ENCODE peak calls at places on chromosomes 12 and 14, in seven cellular contexts. Z is lung, T is pancreas, Y is adrenal gland, F is ascending aorta, U is testis, R is endothelial cell of umbilical vein. W is an unnamed sample.

GRCh38 chr14:46245281-46245680 is 406.3 kb downstream of the RPL10L start:
- DNase-seq in Y (no peak), U (no peak), F (no peak), Z (no peak), R (no peak), T (no peak), W (no peak)

GRCh38 chr12:111438501-111438900 is 32.8 kb downstream of the SH2B3 start:
- DNase-seq in Y (peak; percentile 65), U (peak; percentile 49), Z (peak; percentile 46), T (no peak), F (no peak), R (peak; percentile 67), W (no peak)

GRCh38 chr12:70722584-70723343 is 85.5 kb upstream of the PTPRB start:
- DNase-seq in F (no peak), Y (no peak), Z (no peak), R (peak; percentile 96), U (no peak), T (no peak), W (no peak)

GRCh38 chr12:103495783-103496456 is at the start of gene C12orf42:
- DNase-seq in Y (no peak), R (peak; percentile 5), T (no peak), Z (no peak), U (peak; percentile 54), F (no peak), W (peak; percentile 62)

GRCh38 chr12:32108829-32109228 is 2.2 kb downstream of the BICD1 start:
- DNase-seq in F (no peak), U (no peak), T (no peak), Z (no peak), Y (no peak), R (peak; percentile 21), W (no peak)

GRCh38 chr12:102816816-102817434 is 100.1 kb downstream of the PAH start:
- DNase-seq in T (no peak), Y (no peak), F (no peak), R (peak; percentile 3), U (peak; percentile 22), Z (no peak), W (no peak)

GRCh38 chr14:95303552-95303951 is 16.2 kb downstream of the CLMN start:
- DNase-seq in Z (no peak), U (no peak), T (peak; percentile 28), R (no peak), Y (no peak), F (no peak), W (no peak)

GRCh38 chr14:62532186-62532585 is 513.1 kb downstream of the KCNH5 start:
- DNase-seq in F (no peak), Y (no peak), T (no peak), U (no peak), Z (no peak), R (no peak), W (no peak)

GRCh38 chr14:95227279-95227860 is 70.0 kb upstream of the DICER1 start:
- DNase-seq in R (peak; percentile 69), Z (no peak), Y (no peak), F (no peak), T (peak; percentile 63), U (no peak), W (no peak)

GRCh38 chr12:752673-753400 is 458 bp downstream of the WNK1 start:
- DNase-seq in Y (peak; percentile 61), U (peak; percentile 45), T (peak; percentile 71), R (peak; percentile 58), F (peak; percentile 80), Z (peak; percentile 54), W (peak; percentile 74)

GRCh38 chr14:95884377-95884776 is 7.7 kb downstream of the TUNAR start:
- DNase-seq in Y (no peak), R (no peak), U (no peak), Z (no peak), T (no peak), F (no peak), W (no peak)

GRCh38 chr12:74846116-74846515 is 308.5 kb downstream of the ATXN7L3B start:
- DNase-seq in F (no peak), R (no peak), T (no peak), U (no peak), Z (no peak), Y (no peak), W (no peak)

GRCh38 chr12:74847169-74847568 is 309.5 kb downstream of the ATXN7L3B start:
- DNase-seq in Y (no peak), T (no peak), Z (no peak), R (no peak), U (no peak), F (no peak), W (no peak)

DNA sequence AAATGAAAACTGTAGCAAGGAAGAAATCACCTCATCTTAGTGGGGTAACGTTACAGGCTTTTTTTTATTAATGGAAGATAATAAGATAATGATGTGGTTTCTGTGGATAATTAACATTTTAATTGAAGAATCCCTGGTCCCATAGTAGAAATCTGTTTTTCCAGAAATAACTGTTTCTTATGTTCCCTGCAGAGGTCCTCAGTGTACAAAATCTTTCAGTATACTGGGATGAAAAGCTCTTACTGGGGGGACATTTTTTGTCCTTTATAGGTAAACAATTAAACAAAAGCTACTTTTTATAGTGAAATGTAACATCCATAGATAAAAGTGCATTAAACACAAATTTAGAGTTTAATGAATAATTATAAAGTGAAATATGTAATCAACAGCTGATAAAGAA is 312.2 kb downstream of the ATXN7L3B start:
- DNase-seq in Z (no peak), Y (no peak), T (no peak), R (no peak), U (no peak), F (no peak), W (no peak)
- TF ChIP-seq CTCF in Z (no peak), Y (no peak), T (no peak), R (no peak), U (no peak), F (no peak), W (no peak)

GRCh38 chr14:56801920-56802319 is 8.4 kb downstream of the OTX2 start:
- DNase-seq in Y (no peak), U (no peak), T (no peak), F (no peak), Z (no peak), R (no peak), W (no peak)
- H3K27me3 ChIP-seq in Y (peaks cover 97% of the 10 kb centered on the region), U (no peaks in the 10 kb centered on the region), T (peaks cover 75% of the 10 kb centered on the region), F (peaks cover 15% of the 10 kb centered on the region), Z (peaks cover 26% of the 10 kb centered on the region), R (peaks cover 86% of the 10 kb centered on the region), W (peaks cover 3% of the 10 kb centered on the region)

DNA sequence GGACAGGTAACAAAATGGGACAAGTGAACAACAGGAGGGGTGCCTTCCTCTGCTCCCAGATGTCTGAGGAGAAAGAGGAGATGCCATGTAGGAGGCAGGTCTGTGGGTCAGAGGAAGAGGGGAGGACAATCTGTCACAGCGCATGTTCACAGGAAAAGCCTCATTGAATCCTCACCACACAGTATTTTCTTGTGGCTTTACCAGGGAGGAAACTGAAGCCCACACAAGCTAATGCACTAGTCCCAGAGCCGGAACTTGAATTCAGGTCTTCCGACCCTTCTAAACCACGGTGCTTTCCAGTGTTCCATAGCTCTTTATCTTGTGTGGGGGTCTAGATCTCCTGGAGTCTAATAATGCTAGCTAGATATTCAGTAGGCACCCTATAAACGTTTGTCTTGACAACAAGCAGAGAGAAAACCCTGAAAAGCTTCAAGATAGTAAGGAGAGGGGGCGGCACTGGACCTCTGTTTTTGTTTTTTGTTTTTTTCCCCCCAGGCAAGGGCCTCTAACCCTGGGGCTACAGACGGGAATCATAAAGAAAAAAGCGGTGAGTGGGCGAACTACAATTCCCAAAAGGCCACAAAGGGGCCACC is 374 bp upstream of the SHMT2 start:
- DNase-seq in U (no peak), Y (no peak), R (no peak), Z (no peak), F (no peak), T (no peak), W (no peak)
- H3K4me3 ChIP-seq in U (peak overlapping the region; percentile 45), Y (no peak overlapping the region), R (peak overlapping the region; percentile 63), Z (no peak overlapping the region), F (peak overlapping the region; percentile 65), T (no peak overlapping the region), W (peak overlapping the region; percentile 81)

DNA sequence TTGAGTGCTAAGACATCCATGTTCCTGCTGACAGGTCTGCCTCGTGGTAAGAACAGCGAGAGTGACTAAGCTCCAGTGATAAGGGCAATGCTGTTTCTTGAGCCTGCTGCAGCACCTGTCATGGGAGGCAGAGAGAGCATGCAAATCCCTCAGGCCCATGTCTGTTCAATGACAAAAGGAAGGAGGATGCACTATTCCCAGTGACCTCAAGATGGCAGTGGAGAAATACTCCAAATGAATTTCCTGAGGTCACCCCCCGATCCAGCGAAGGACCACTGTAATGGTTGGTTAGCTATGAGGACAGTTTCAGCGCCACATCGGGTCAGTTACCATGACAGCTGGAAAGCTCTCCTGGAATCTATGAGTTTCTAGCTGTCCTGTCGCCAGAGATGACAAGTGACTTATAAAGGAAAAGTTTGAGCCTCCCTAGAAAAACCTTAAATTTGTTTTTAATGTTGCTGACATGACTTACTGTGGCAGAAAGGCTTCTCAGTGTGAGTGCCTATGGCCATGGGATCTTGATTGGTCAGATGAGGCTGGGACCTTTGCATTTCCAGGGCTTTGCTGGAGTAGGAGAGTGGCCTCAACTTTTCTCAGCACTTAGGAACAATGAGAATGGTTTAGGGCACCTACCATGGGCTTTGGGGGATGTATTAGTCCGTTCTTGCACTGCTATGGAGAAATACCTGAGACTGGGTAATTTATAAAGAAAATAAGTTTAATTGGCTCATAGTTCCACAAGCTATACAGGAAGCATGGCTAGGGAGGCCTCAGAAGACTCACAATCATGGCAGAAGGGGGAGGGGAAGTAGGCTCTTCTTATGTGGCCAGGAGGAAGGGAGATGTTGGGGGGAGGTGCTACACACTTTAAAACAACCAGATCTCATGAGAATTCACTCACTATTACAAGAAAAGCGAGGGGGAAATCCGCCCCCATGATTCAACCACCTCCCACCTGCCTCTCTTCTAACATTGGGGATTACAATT is 88.0 kb upstream of the TMEM260 start:
- DNase-seq in Z (no peak), F (no peak), T (peak; percentile 31), U (peak; percentile 59), R (peak; percentile 68), Y (peak; percentile 41), W (peak; percentile 11)
- TF ChIP-seq CTCF in Z (no peak), F (peak; percentile 66), T (peak; percentile 33), U (peak; percentile 66), R (peak; percentile 64), Y (peak; percentile 60), W (peak; percentile 63)

DNA sequence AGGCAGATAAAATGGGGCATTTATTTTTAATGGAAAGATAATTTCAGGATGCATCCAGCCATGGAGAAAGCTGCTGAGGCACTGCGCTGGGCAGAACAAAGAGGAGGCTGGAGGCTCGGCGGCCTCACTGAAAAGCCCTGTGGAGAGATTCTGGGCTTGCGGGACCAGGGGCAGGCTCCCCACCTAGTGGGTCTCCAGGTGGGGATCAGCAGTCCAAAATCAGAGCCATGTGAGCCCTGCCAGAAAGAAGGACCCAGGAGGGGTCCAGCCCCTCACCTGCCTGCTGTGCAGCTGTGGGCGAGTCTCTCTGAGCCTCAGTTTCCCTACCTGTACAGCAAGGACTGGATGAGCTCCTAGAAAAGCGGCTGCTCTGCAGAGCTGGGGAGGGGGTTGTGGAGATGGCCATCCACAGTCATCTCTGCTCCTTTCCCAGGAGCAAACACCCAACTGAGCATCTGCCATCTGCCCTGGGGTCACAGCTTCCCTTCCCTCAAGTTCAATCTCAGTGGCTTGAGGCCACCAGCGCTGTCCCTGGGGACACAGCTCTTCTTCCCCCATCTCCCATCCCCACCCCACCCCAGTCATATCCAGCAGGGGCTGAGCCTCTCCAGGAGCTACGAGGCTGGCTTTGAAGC is 23.8 kb upstream of the C14orf180 start:
- DNase-seq in U (no peak), Y (no peak), R (no peak), T (no peak), Z (no peak), F (peak; percentile 31), W (no peak)
- H3K27me3 ChIP-seq in U (no peaks in the 10 kb centered on the region), Y (no peaks in the 10 kb centered on the region), R (no peaks in the 10 kb centered on the region), T (no peaks in the 10 kb centered on the region), Z (no peaks in the 10 kb centered on the region), F (no peaks in the 10 kb centered on the region), W (peaks cover 3% of the 10 kb centered on the region)